ENCODE peak calls at places on chromosomes 1 and 21, in seven cellular contexts. X is mesenchymal stem cell, U is neuronal stem cell, P is IMR-90, T is mesendoderm, W is H9, G is trophoblast cell. E is an unnamed sample.

GRCh38 chr1:199226163-199226562 is 587.3 kb downstream of the PTPRC start:
- DNase-seq in X (peak; percentile 71), U (no peak), P (peak; percentile 75), T (no peak), W (no peak), G (no peak), E (no peak)

GRCh38 chr1:12146343-12147112 is 20.3 kb upstream of the TNFRSF1B start:
- DNase-seq in X (no peak), U (no peak), P (no peak), T (no peak), W (no peak), G (no peak), E (no peak)

GRCh38 chr1:187151555-187151954 is 322.8 kb downstream of the PLA2G4A start:
- DNase-seq in X (no peak), U (no peak), P (no peak), T (no peak), W (no peak), G (no peak), E (no peak)

GRCh38 chr21:25568230-25568629 is 39.1 kb downstream of the MRPL39 start:
- DNase-seq in X (peak; percentile 80), U (no peak), P (peak; percentile 78), T (peak; percentile 11), W (no peak), G (no peak), E (no peak)

GRCh38 chr1:23577056-23577985 is 18.0 kb upstream of the ID3 start:
- DNase-seq in X (peak; percentile 97), U (no peak), P (peak; percentile 95), T (no peak), W (no peak), G (peak; percentile 89), E (no peak)

GRCh38 chr21:34688145-34688544 is 19.4 kb downstream of the CLIC6 start:
- DNase-seq in X (no peak), U (no peak), P (no peak), T (no peak), W (no peak), G (peak; percentile 58), E (no peak)

GRCh38 chr21:42746593-42747266 is 93.3 kb downstream of the PDE9A start:
- DNase-seq in X (no peak), U (no peak), P (no peak), T (peak; percentile 8), W (no peak), G (peak; percentile 21), E (no peak)

GRCh38 chr1:164638506-164639202 is 79.7 kb downstream of the PBX1 start:
- DNase-seq in X (no peak), U (no peak), P (no peak), T (peak; percentile 73), W (no peak), G (peak; percentile 53), E (no peak)

GRCh38 chr1:13764933-13765332 is 64.9 kb downstream of the PRDM2 start:
- DNase-seq in X (peak; percentile 34), U (no peak), P (no peak), T (peak; percentile 89), W (peak; percentile 61), G (no peak), E (no peak)

GRCh38 chr1:119431836-119432235 is 16.9 kb downstream of the HSD3B2 start:
- DNase-seq in X (no peak), U (no peak), P (no peak), T (peak; percentile 76), W (no peak), G (peak; percentile 24), E (no peak)

GRCh38 chr1:235105051-235106043 is 23.3 kb downstream of the TOMM20 start:
- DNase-seq in X (peak; percentile 18), U (no peak), P (peak; percentile 32), T (no peak), W (no peak), G (no peak), E (peak; percentile 43)

GRCh38 chr1:4820543-4820942 is 166.1 kb downstream of the AJAP1 start:
- DNase-seq in X (no peak), U (no peak), P (no peak), T (no peak), W (no peak), G (no peak), E (no peak)

GRCh38 chr1:220990417-220991337 is 111.4 kb downstream of the HLX start:
- DNase-seq in X (peak; percentile 89), U (no peak), P (peak; percentile 83), T (peak; percentile 31), W (no peak), G (no peak), E (no peak)

GRCh38 chr21:39612233-39613028 is at the start of gene B3GALT5:
- DNase-seq in X (peak; percentile 22), U (peak; percentile 77), P (no peak), T (peak; percentile 89), W (peak; percentile 77), G (peak; percentile 11), E (peak; percentile 80)

GRCh38 chr1:111732718-111733117 is 6.5 kb downstream of the INKA2 start:
- DNase-seq in X (no peak), U (no peak), P (no peak), T (no peak), W (no peak), G (no peak), E (no peak)

GRCh38 chr1:111733183-111733995 is 5.8 kb downstream of the INKA2 start:
- DNase-seq in X (peak; percentile 99), U (no peak), P (peak; percentile 91), T (peak; percentile 83), W (no peak), G (peak; percentile 37), E (peak; percentile 29)

GRCh38 chr1:111730706-111731105 is 8.5 kb downstream of the INKA2 start:
- DNase-seq in X (no peak), U (no peak), P (no peak), T (no peak), W (no peak), G (no peak), E (no peak)

GRCh38 chr1:111730282-111730681 is 8.9 kb downstream of the INKA2 start:
- DNase-seq in X (no peak), U (no peak), P (no peak), T (no peak), W (no peak), G (no peak), E (no peak)

GRCh38 chr1:111731956-111732355 is 7.2 kb downstream of the INKA2 start:
- DNase-seq in X (no peak), U (no peak), P (no peak), T (no peak), W (no peak), G (no peak), E (no peak)
- H2AK5ac ChIP-seq in X (no peak overlapping the region), U (peak overlapping the region; percentile 10), P (no peak overlapping the region), T (no peak overlapping the region), W (no peak overlapping the region), G (no peak overlapping the region), E (no peak overlapping the region)

DNA sequence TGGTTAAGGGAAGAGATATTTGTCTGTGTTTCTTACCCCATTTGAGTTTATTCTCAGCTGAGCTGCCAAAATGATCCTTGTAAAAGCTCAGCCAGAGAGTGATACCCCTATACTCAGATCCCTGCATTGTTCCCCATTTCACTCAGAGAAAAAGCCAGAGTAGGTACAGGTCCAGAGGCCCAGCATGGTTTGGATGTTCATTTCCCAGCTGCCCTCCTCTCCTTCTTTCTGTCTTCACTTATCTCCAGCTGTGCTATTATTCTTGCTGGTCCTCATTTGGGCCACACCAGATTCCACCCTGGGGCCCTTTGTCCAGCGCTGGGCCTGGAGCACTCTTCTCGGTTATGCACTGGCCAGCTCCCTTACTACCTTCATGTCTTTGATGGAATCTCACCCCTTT is 187.7 kb downstream of the CHRM3 start:
- DNase-seq in X (no peak), U (peak; percentile 15), P (no peak), T (no peak), W (no peak), G (no peak), E (no peak)
- H2AK5ac ChIP-seq in X (no peak overlapping the region), U (no peak overlapping the region), P (no peak overlapping the region), T (no peak overlapping the region), W (no peak overlapping the region), G (no peak overlapping the region), E (no peak overlapping the region)

GRCh38 chr1:20111452-20111851 is 7.9 kb downstream of the PLA2G2D start:
- DNase-seq in X (no peak), U (no peak), P (no peak), T (no peak), W (no peak), G (no peak), E (no peak)
- H2AK5ac ChIP-seq in X (no peak overlapping the region), U (no peak overlapping the region), P (no peak overlapping the region), T (no peak overlapping the region), W (no peak overlapping the region), G (no peak overlapping the region), E (no peak overlapping the region)

GRCh38 chr1:71424536-71424935 is 343.7 kb upstream of the ZRANB2 start:
- DNase-seq in X (no peak), U (no peak), P (no peak), T (peak; percentile 4), W (no peak), G (no peak), E (no peak)
- H2AK5ac ChIP-seq in X (no peak overlapping the region), U (no peak overlapping the region), P (no peak overlapping the region), T (no peak overlapping the region), W (no peak overlapping the region), G (no peak overlapping the region), E (no peak overlapping the region)

DNA sequence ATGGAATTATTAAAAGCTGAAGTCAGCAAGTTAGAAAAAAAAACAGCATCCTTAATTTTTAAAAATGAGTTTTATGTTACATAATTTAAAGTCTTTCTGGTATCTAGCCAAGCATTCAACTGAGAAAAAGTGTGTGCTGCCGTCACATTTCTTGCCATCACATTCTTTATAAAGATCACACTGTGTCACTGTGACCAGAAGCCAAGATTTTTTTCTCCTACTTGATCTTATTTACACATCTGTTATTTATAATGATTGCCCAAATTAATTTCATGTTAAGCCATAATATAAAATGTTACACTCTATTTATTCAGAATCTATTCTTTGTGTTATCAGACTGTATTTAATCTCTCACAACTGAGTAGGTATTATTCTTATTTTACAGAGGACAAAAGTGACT is 1603.7 kb downstream of the PLA2G4A start:
- DNase-seq in X (no peak), U (no peak), P (no peak), T (no peak), W (no peak), G (no peak), E (no peak)
- H2AK5ac ChIP-seq in X (no peak overlapping the region), U (no peak overlapping the region), P (no peak overlapping the region), T (no peak overlapping the region), W (no peak overlapping the region), G (no peak overlapping the region), E (no peak overlapping the region)

GRCh38 chr1:26744075-26744958 is 43.4 kb upstream of the PIGV start:
- DNase-seq in X (peak; percentile 93), U (no peak), P (peak; percentile 94), T (peak; percentile 96), W (peak; percentile 90), G (peak; percentile 86), E (no peak)
- H2AK5ac ChIP-seq in X (no peak overlapping the region), U (no peak overlapping the region), P (peak overlapping the region; percentile 83), T (no peak overlapping the region), W (no peak overlapping the region), G (no peak overlapping the region), E (no peak overlapping the region)

E was measured in H1.